ENCODE peak calls at places on chromosomes 7 and 10, in five cellular contexts. I is SK-N-SH; L is activated CD8-positive, alpha-beta T cell treated with anti-CD3 and anti-CD28 coated beads for 36 hours; W is epithelial cell of esophagus; M is PC-9. C is an unnamed sample.
A peak's percentile ranks its signal among the peaks of the same experiment; 100 is the strongest.

GRCh38 chr7:84422790-84423189 is 228.2 kb upstream of the SEMA3A start:
- DNase-seq in I (no peak), L (no peak), W (peak; percentile 56), M (no peak), C (no peak)

GRCh38 chr10:48608279-48608681 is 3.4 kb upstream of the ARHGAP22 start:
- DNase-seq in I (peak; percentile 67), L (peak; percentile 56), W (peak; percentile 68), M (no peak), C (no peak)

GRCh38 chr7:146683439-146683838 is 566.8 kb downstream of the CNTNAP2 start:
- DNase-seq in I (no peak), L (no peak), W (peak; percentile 16), M (peak; percentile 42), C (no peak)

GRCh38 chr10:63689768-63690167 is 168.6 kb downstream of the REEP3 start:
- DNase-seq in I (no peak), L (no peak), W (no peak), M (no peak), C (no peak)

GRCh38 chr10:24344279-24344678 is 135.3 kb downstream of the KIAA1217 start:
- DNase-seq in I (peak; percentile 8), L (no peak), W (peak; percentile 90), M (peak; percentile 93), C (no peak)

GRCh38 chr10:69421611-69422308 is 5.0 kb upstream of the TACR2 start:
- DNase-seq in I (no peak), L (no peak), W (peak; percentile 49), M (peak; percentile 9), C (no peak)

GRCh38 chr7:96246972-96247371 is 74.9 kb downstream of the SLC25A13 start:
- DNase-seq in I (no peak), L (no peak), W (no peak), M (no peak), C (no peak)

GRCh38 chr10:119542990-119543813 is 683 bp upstream of the RGS10 start:
- DNase-seq in I (peak; percentile 82), L (peak; percentile 82), W (peak; percentile 46), M (peak; percentile 35), C (no peak)

GRCh38 chr7:29254663-29255062 is 60.1 kb downstream of the CHN2 start:
- DNase-seq in I (no peak), L (no peak), W (peak; percentile 30), M (peak; percentile 30), C (no peak)

GRCh38 chr7:134528749-134529148 is 1.4 kb downstream of the AKR1B10 start:
- DNase-seq in I (no peak), L (no peak), W (no peak), M (no peak), C (no peak)

GRCh38 chr7:46680147-46680546 is 759.1 kb upstream of the IGFBP3 start:
- DNase-seq in I (no peak), L (no peak), W (peak; percentile 47), M (no peak), C (no peak)

GRCh38 chr7:81404669-81405068 is 365.2 kb downstream of the HGF start:
- DNase-seq in I (no peak), L (no peak), W (no peak), M (no peak), C (no peak)

GRCh38 chr10:127922675-127923366 is 15.9 kb downstream of the PTPRE start:
- DNase-seq in I (peak; percentile 54), L (no peak), W (peak; percentile 87), M (peak; percentile 91), C (no peak)

GRCh38 chr10:124465003-124465776 is 3.6 kb downstream of the LHPP start:
- DNase-seq in I (no peak), L (no peak), W (no peak), M (no peak), C (no peak)

GRCh38 chr7:149074116-149074885 is 16.2 kb downstream of the ZNF786 start:
- DNase-seq in I (no peak), L (no peak), W (peak; percentile 87), M (no peak), C (no peak)

GRCh38 chr7:142864980-142865747 is 10.3 kb downstream of the EPHB6 start:
- DNase-seq in I (no peak), L (no peak), W (no peak), M (peak; percentile 32), C (no peak)

GRCh38 chr10:99654791-99655190 is 4.5 kb upstream of the ENTPD7 start:
- DNase-seq in I (no peak), L (no peak), W (peak; percentile 97), M (peak; percentile 88), C (no peak)

GRCh38 chr7:126606331-126606730 is 646.4 kb downstream of the GRM8 start:
- DNase-seq in I (no peak), L (no peak), W (peak; percentile 52), M (no peak), C (no peak)

GRCh38 chr10:74799840-74800239 is 26.6 kb upstream of the KAT6B start:
- DNase-seq in I (no peak), L (peak; percentile 57), W (peak; percentile 91), M (no peak), C (no peak)

GRCh38 chr7:66145404-66145843 is 30.8 kb downstream of the CRCP start:
- DNase-seq in I (peak; percentile 60), L (no peak), W (no peak), M (no peak), C (no peak)

GRCh38 chr7:99083068-99083651 is 60.7 kb downstream of the SMURF1 start:
- DNase-seq in I (no peak), L (no peak), W (no peak), M (no peak), C (no peak)

GRCh38 chr10:132859084-132859855 is 73.3 kb upstream of the NKX6-2 start:
- DNase-seq in I (no peak), L (no peak), W (no peak), M (no peak), C (peak; percentile 73)
- TF ChIP-seq CTCF in I (no peak), L (no peak), W (no peak), M (no peak), C (no peak)

DNA sequence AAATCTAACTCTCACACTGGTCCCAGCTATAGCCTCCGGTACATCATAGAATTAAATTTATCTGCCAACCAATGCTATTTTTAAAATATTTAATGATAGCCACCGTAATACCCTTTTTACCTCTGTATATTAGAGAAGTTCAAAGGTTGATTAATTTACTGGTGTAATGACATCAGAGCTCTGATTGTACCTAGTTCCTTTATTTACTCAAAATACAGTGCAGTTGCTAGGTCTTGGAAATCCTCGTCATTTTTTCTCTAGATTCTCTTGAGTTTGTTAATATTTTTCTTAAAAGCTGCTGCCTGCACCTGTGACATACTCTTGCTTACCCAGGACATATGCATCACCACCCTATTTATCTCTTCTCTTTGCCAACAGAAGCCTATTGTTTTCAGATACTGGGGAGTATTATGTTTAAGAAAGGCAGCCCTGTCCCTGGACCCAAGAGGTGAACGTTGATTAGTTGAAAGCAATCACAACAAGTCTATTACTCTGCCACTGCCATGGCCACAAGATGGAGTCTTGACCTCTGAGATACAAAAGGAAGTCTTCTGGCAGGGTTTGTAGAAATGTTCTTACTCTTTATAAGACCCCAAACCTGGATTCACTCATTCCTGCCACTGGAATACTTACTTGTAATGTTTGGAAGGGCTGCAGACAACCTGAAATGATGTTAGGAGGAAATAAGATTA is 25.6 kb upstream of the TMEM26 start:
- DNase-seq in I (no peak), L (no peak), W (peak; percentile 10), M (no peak), C (no peak)
- TF ChIP-seq CTCF in I (peak; percentile 10), L (no peak), W (no peak), M (no peak), C (no peak)

GRCh38 chr7:87452279-87452678 is 23.2 kb downstream of the ABCB4 start:
- DNase-seq in I (no peak), L (no peak), W (no peak), M (no peak), C (no peak)
- TF ChIP-seq CTCF in I (no peak), L (no peak), W (peak; percentile 8), M (no peak), C (no peak)

DNA sequence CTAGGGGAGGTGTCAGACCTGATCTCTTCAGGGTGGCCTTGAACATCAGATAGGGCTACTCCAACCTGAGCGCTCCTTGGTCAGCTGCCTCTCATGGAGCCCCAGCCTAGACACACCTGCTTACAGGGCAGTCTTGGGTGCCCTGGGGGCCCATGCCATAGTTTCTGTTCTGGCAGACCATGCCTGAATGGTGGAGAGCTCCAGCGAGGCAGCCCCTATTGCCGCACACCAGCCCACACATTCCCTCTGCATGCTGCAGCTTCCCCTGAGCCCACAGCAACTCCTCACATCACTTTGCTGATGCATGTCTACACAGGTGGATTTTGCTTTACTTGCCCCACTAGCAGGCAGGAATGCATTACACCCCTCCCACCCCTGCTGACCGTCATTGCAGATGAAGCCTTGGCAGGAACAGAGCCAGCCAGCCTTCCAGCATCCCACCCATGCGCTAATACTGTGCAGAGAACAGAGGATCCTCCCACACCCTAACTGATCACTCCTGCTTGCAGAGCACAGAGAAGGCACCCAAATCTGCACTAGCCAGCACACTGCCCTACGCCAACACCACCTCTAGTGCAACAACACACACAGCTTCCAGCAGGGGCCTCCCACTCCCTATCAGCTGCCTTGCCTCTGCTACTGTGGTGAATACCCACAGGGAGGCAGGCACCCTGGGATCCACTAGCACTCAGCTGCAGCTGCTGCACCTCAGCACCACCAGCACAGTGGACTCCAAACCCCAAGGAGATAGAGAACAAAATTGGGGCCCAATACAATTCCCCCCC is 43.0 kb upstream of the GRM3 start:
- DNase-seq in I (no peak), L (no peak), W (no peak), M (no peak), C (peak; percentile 63)
- TF ChIP-seq CTCF in I (no peak), L (no peak), W (no peak), M (no peak), C (no peak)

GRCh38 chr7:2093214-2093840 is 139.4 kb downstream of the MAD1L1 start:
- DNase-seq in I (no peak), L (no peak), W (no peak), M (no peak), C (no peak)

GRCh38 chr7:2093841-2094220 is 138.9 kb downstream of the MAD1L1 start:
- DNase-seq in I (no peak), L (no peak), W (no peak), M (no peak), C (no peak)

GRCh38 chr7:2092279-2092678 is 140.5 kb downstream of the MAD1L1 start:
- DNase-seq in I (no peak), L (no peak), W (no peak), M (no peak), C (no peak)

GRCh38 chr7:2088801-2089200 is 143.9 kb downstream of the MAD1L1 start:
- DNase-seq in I (no peak), L (no peak), W (no peak), M (no peak), C (no peak)

GRCh38 chr7:2090526-2091520 is 141.9 kb downstream of the MAD1L1 start:
- DNase-seq in I (no peak), L (no peak), W (no peak), M (no peak), C (no peak)
- TF ChIP-seq CTCF in I (no peak), L (no peak), W (no peak), M (no peak), C (no peak)

DNA sequence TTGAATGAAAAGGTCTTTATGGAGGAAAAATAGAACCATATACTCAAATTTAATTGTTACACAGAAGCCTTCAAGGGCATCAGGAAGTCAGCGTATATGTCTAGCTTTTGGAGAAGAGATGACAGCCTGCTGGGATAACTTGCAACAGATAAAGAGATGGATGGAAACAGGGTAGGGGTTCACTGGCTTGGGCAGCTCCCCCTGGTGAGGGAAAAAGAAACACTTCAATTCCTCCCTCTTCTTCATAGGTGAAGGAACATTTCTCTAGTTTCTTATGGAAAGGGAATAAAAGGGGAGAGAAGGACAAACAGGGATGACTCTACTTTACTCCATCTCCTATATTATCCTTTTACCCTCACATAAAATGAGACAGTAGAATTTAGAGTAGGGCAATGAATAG is 635.7 kb downstream of the PHTF2 start:
- DNase-seq in I (no peak), L (no peak), W (no peak), M (no peak), C (no peak)
- TF ChIP-seq CTCF in I (peak; percentile 21), L (no peak), W (peak; percentile 15), M (no peak), C (peak; percentile 45)

C was measured in chondrocyte.